ENCODE peak calls at places on chromosomes 5 and 9, in eight cellular contexts. L is mammary epithelial cell, B is prostate gland, I is AG09319, E is spleen, A is nephron progenitor cell, F is fibroblast of mammary gland, Y is IMR-90. V is an unnamed sample.

GRCh38 chr5:37575541-37576489 is 196.7 kb downstream of the WDR70 start:
- DNase-seq in L (no peak), B (no peak), I (no peak), E (no peak), A (no peak), F (no peak), Y (no peak), V (no peak)

GRCh38 chr9:123282343-123283047 is 14.1 kb upstream of the STRBP start:
- DNase-seq in L (no peak), B (no peak), I (no peak), E (no peak), A (no peak), F (peak), Y (no peak), V (no peak)

GRCh38 chr5:39986614-39987013 is 561.8 kb upstream of the DAB2 start:
- DNase-seq in L (no peak), B (no peak), I (no peak), E (no peak), A (no peak), F (peak), Y (no peak), V (no peak)

GRCh38 chr9:35816708-35817107 is 1.9 kb upstream of the HINT2 start:
- DNase-seq in L (no peak), B (no peak), I (no peak), E (no peak), A (no peak), F (no peak), Y (no peak), V (peak)

GRCh38 chr9:134652291-134653225 is 11.0 kb downstream of the COL5A1 start:
- DNase-seq in L (no peak), B (no peak), I (no peak), E (peak), A (no peak), F (no peak), Y (no peak), V (no peak)

GRCh38 chr5:532521-533242 is 8.4 kb upstream of the SLC9A3 start:
- DNase-seq in L (no peak), B (no peak), I (no peak), E (peak), A (no peak), F (no peak), Y (no peak), V (no peak)

GRCh38 chr9:81620009-81620405 is 69.3 kb downstream of the TLE1 start:
- DNase-seq in L (no peak), B (no peak), I (no peak), E (no peak), A (no peak), F (no peak), Y (no peak), V (no peak)

GRCh38 chr5:4207456-4207855 is 611.8 kb downstream of the IRX1 start:
- DNase-seq in L (no peak), B (no peak), I (no peak), E (no peak), A (no peak), F (no peak), Y (no peak), V (no peak)

GRCh38 chr5:54517512-54518145 is at the start of gene SNX18:
- DNase-seq in L (peak), B (peak), I (peak), E (peak), A (peak), F (peak), Y (peak), V (peak)

GRCh38 chr5:41182666-41183065 is 30.7 kb downstream of the C6 start:
- DNase-seq in L (no peak), B (no peak), I (no peak), E (no peak), A (no peak), F (no peak), Y (no peak), V (no peak)

GRCh38 chr9:135448570-135449180 is 30.9 kb upstream of the PPP1R26 start:
- DNase-seq in L (no peak), B (no peak), I (no peak), E (no peak), A (no peak), F (no peak), Y (peak), V (no peak)

GRCh38 chr9:135887585-135888050 is 19.7 kb downstream of the CAMSAP1 start:
- DNase-seq in L (no peak), B (no peak), I (no peak), E (peak), A (no peak), F (no peak), Y (no peak), V (no peak)

GRCh38 chr9:117392992-117393391 is 21.9 kb downstream of the ASTN2 start:
- DNase-seq in L (no peak), B (no peak), I (no peak), E (no peak), A (no peak), F (no peak), Y (no peak), V (peak)

GRCh38 chr5:16926417-16926816 is 9.7 kb downstream of the MYO10 start:
- DNase-seq in L (no peak), B (no peak), I (no peak), E (no peak), A (no peak), F (no peak), Y (no peak), V (no peak)

GRCh38 chr5:61298580-61298979 is 33.5 kb upstream of the ZSWIM6 start:
- DNase-seq in L (peak), B (no peak), I (no peak), E (no peak), A (no peak), F (no peak), Y (peak), V (no peak)

GRCh38 chr5:4480528-4481404 is 659.4 kb upstream of the ADAMTS16 start:
- DNase-seq in L (no peak), B (peak), I (no peak), E (no peak), A (peak), F (no peak), Y (no peak), V (no peak)

GRCh38 chr5:2271280-2271679 is 388.6 kb upstream of the IRX4 start:
- DNase-seq in L (no peak), B (no peak), I (no peak), E (no peak), A (no peak), F (no peak), Y (no peak), V (no peak)

GRCh38 chr5:168227973-168228615 is 63.4 kb upstream of the WWC1 start:
- DNase-seq in L (no peak), B (no peak), I (no peak), E (no peak), A (no peak), F (peak), Y (no peak), V (no peak)

GRCh38 chr5:72106922-72107873 is at the start of gene MAP1B:
- DNase-seq in L (peak), B (peak), I (no peak), E (peak), A (peak), F (peak), Y (peak), V (peak)

GRCh38 chr9:111984075-111984802 is 87.6 kb downstream of the UGCG start:
- DNase-seq in L (no peak), B (no peak), I (no peak), E (no peak), A (no peak), F (no peak), Y (no peak), V (no peak)

GRCh38 chr5:144566747-144567415 is 396.2 kb downstream of the KCTD16 start:
- DNase-seq in L (peak), B (no peak), I (no peak), E (no peak), A (no peak), F (peak), Y (peak), V (no peak)

GRCh38 chr9:8447618-8448017 is 648.0 kb upstream of the DMAC1 start:
- DNase-seq in L (no peak), B (no peak), I (no peak), E (no peak), A (no peak), F (no peak), Y (no peak), V (no peak)

GRCh38 chr5:76953551-76954382 is 922 bp downstream of the CRHBP start:
- DNase-seq in L (peak), B (no peak), I (no peak), E (peak), A (peak), F (no peak), Y (no peak), V (peak)

DNA sequence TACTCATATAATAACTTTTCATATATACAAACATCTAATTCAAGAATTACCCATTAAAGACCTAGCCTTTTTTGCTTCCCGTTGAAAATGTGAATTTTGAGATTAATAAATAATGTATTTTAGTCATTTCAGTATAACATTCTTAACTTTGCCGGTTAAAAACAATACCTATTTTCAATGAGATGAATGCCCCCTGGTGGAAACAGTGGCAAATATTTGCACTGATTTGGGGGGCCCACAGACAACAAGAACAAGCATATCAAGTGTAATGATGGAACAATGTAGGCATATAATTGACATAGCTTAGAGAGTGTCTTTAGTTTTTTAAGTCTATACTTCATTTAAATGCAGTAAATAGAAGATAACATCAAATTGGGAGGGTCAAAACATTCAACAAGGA is 111.9 kb downstream of the NTRK2 start:
- DNase-seq in L (peak), B (no peak), I (no peak), E (no peak), A (peak), F (peak), Y (no peak), V (peak)
- TF ChIP-seq CTCF in L (peak), B (peak), I (peak), E (no peak), A (peak), F (peak), Y (peak), V (peak)

DNA sequence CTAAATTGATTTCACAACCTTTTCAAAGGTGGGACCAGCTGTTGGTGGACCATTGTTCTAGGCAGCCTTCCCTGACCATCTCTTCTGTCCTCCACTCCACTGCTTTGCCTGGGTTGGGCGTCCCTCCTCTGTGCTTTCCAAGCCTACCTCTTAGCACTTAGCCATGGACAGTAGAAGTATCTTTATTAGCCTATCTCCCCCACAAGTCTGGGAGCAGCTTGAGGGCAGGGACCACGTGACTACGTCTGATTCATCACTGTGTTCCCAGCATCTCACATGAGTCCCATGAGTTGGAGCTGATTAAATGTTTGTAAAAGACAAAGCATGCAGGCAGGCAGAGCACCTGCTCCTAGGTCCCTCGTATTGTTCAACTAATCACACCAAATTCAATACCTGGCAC is 20.9 kb downstream of the MORN5 start:
- DNase-seq in L (peak), B (no peak), I (no peak), E (no peak), A (no peak), F (peak), Y (peak), V (no peak)
- TF ChIP-seq CTCF in L (no peak), B (no peak), I (no peak), E (no peak), A (no peak), F (no peak), Y (no peak), V (no peak)

DNA sequence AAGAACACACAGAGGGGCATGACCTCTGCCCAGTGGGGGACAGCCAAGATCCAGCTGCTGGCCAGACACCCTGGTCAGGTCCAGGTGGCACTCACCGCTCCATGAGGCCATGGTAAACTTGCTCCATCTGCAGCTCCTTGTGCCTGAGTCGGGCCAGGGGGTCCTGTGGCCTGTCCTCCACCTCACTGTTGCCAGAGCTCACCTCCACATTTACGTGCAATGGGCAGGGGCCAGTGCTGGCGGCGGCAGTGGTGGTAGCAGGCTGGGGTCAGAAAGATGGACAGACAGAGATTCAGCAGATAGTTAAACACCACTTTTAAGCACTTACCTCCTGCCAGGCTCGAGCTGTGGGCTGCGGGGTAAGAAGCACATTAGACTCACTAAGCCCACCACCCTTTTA is 28.0 kb downstream of the AKNA start:
- DNase-seq in L (no peak), B (no peak), I (no peak), E (peak), A (no peak), F (no peak), Y (no peak), V (no peak)
- TF ChIP-seq CTCF in L (no peak), B (no peak), I (no peak), E (no peak), A (no peak), F (no peak), Y (no peak), V (no peak)

GRCh38 chr9:96453625-96454024 is 3.7 kb downstream of the HABP4 start:
- DNase-seq in L (peak), B (peak), I (no peak), E (no peak), A (no peak), F (peak), Y (peak), V (no peak)
- TF ChIP-seq CTCF in L (peak), B (peak), I (peak), E (no peak), A (peak), F (peak), Y (peak), V (no peak)

DNA sequence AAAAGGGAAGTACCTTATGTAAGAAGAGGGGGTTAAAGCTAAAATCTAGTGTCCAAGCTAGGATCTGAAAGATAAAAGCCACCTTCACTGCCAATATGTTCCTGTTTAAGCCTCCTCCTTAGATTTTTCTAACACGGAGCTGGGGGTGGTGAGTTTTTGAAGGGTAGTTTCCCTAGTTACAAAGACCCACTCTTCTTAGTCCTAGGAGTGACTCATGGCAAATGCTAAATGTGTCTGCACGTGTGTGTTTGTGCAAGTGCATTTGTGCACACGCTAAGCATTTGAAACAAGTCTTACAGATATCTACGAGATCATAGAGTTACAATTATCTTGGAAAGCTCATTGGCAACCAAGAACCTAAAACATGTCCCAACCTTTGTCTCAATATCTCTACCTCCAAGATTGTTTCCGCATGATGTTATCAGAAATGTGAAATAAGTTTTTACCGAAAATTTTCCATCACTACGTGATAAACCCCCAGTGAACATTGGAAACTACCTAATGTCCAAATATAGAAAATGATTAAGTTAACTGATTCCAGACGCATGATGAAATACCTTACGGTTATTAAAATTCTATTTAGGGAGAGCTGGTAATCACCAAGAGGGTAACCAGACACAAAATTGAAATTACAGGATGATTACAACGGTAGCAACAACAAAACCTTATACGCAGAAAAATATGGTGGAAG is 78.0 kb upstream of the HRH2 start:
- DNase-seq in L (peak), B (no peak), I (no peak), E (no peak), A (no peak), F (no peak), Y (no peak), V (no peak)
- TF ChIP-seq CTCF in L (no peak), B (no peak), I (no peak), E (no peak), A (no peak), F (no peak), Y (no peak), V (no peak)

DNA sequence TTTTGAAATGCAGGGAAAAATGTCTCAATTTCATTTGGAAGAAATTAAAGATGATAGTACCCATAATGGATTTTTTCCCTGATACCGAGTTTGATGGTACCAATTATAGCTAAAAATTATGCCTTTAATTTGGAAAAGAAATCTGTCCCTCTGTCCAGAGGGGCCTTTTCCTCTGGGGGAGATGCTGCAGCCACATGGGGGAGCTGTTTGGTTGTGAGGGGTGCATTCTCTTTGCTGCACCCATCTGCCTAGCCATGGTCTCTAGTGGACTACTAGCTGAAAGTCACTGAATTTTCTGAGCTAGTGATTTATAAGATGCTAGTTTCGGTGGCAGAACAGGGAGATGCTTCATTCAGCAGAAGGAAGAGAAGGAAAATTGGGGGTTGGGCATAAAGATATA is 9.6 kb downstream of the SEC61B start:
- DNase-seq in L (no peak), B (no peak), I (no peak), E (no peak), A (peak), F (peak), Y (peak), V (peak)
- TF ChIP-seq CTCF in L (peak), B (no peak), I (peak), E (no peak), A (peak), F (peak), Y (peak), V (peak)

V was measured in endothelial cell.